ENCODE peak calls at places on chromosome 14, in four cellular contexts. One of them, this sample, is unnamed.

GRCh38 chr14:101843665-101844064 is 82.2 kb downstream of the PPP2R5C start:
- DNase-seq in cardiac fibroblast: no peak
- DNase-seq in CD8-positive, alpha-beta T cell: peak; percentile 63
- DNase-seq in dorsolateral prefrontal cortex: no peak
- DNase-seq in this sample: peak; percentile 82

GRCh38 chr14:102683399-102684275 is 91.2 kb downstream of the RCOR1 start:
- DNase-seq in cardiac fibroblast: no peak
- DNase-seq in CD8-positive, alpha-beta T cell: no peak
- DNase-seq in dorsolateral prefrontal cortex: no peak
- DNase-seq in this sample: no peak

GRCh38 chr14:95701846-95702221 is 12.1 kb downstream of the TCL1A start:
- DNase-seq in cardiac fibroblast: no peak
- DNase-seq in dorsolateral prefrontal cortex: no peak
- DNase-seq in CD8-positive, alpha-beta T cell: no peak
- DNase-seq in this sample: no peak

GRCh38 chr14:101194356-101195308 is 291.1 kb upstream of the RTL1 start:
- DNase-seq in CD8-positive, alpha-beta T cell: peak; percentile 42
- DNase-seq in cardiac fibroblast: no peak
- DNase-seq in dorsolateral prefrontal cortex: no peak
- DNase-seq in this sample: peak; percentile 67

GRCh38 chr14:104512061-104512460 is 67.5 kb upstream of the C14orf180 start:
- DNase-seq in dorsolateral prefrontal cortex: no peak
- DNase-seq in cardiac fibroblast: no peak
- DNase-seq in CD8-positive, alpha-beta T cell: peak; percentile 34
- DNase-seq in this sample: no peak

GRCh38 chr14:44030963-44031362 is 476.1 kb downstream of the FSCB start:
- DNase-seq in cardiac fibroblast: no peak
- DNase-seq in dorsolateral prefrontal cortex: no peak
- DNase-seq in CD8-positive, alpha-beta T cell: no peak
- DNase-seq in this sample: no peak

GRCh38 chr14:90893028-90893427 is 76.8 kb upstream of the TTC7B start:
- DNase-seq in CD8-positive, alpha-beta T cell: no peak
- DNase-seq in cardiac fibroblast: no peak
- DNase-seq in dorsolateral prefrontal cortex: no peak
- DNase-seq in this sample: no peak

GRCh38 chr14:61537567-61538463 is 157.5 kb upstream of the HIF1A start:
- DNase-seq in cardiac fibroblast: peak; percentile 96
- DNase-seq in dorsolateral prefrontal cortex: no peak
- DNase-seq in CD8-positive, alpha-beta T cell: no peak
- DNase-seq in this sample: no peak

GRCh38 chr14:102215522-102216250 is 76.0 kb downstream of the WDR20 start:
- DNase-seq in CD8-positive, alpha-beta T cell: no peak
- DNase-seq in cardiac fibroblast: peak; percentile 23
- DNase-seq in dorsolateral prefrontal cortex: no peak
- DNase-seq in this sample: no peak

GRCh38 chr14:93788557-93789365 is 476 bp upstream of the PRIMA1 start:
- DNase-seq in CD8-positive, alpha-beta T cell: no peak
- DNase-seq in dorsolateral prefrontal cortex: peak; percentile 24
- DNase-seq in cardiac fibroblast: peak; percentile 1
- DNase-seq in this sample: no peak

GRCh38 chr14:104291123-104292000 is 153.0 kb downstream of the KIF26A start:
- DNase-seq in CD8-positive, alpha-beta T cell: no peak
- DNase-seq in dorsolateral prefrontal cortex: no peak
- DNase-seq in cardiac fibroblast: no peak
- DNase-seq in this sample: no peak

GRCh38 chr14:74488788-74489397 is 4.2 kb downstream of the NPC2 start:
- DNase-seq in dorsolateral prefrontal cortex: no peak
- DNase-seq in CD8-positive, alpha-beta T cell: no peak
- DNase-seq in cardiac fibroblast: peak; percentile 77
- DNase-seq in this sample: no peak

GRCh38 chr14:71135911-71136310 is 228.7 kb downstream of the PCNX1 start:
- DNase-seq in cardiac fibroblast: no peak
- DNase-seq in dorsolateral prefrontal cortex: no peak
- DNase-seq in CD8-positive, alpha-beta T cell: no peak
- DNase-seq in this sample: no peak

GRCh38 chr14:75896341-75896740 is 85.5 kb downstream of the TGFB3 start:
- DNase-seq in dorsolateral prefrontal cortex: no peak
- DNase-seq in cardiac fibroblast: no peak
- DNase-seq in CD8-positive, alpha-beta T cell: no peak
- DNase-seq in this sample: no peak

GRCh38 chr14:26729851-26730250 is 132.0 kb upstream of the NOVA1 start:
- DNase-seq in cardiac fibroblast: peak; percentile 21
- DNase-seq in CD8-positive, alpha-beta T cell: no peak
- DNase-seq in dorsolateral prefrontal cortex: no peak
- DNase-seq in this sample: no peak

GRCh38 chr14:61642246-61642982 is 52.9 kb upstream of the HIF1A start:
- DNase-seq in CD8-positive, alpha-beta T cell: no peak
- DNase-seq in dorsolateral prefrontal cortex: no peak
- DNase-seq in cardiac fibroblast: peak; percentile 77
- DNase-seq in this sample: no peak

GRCh38 chr14:53167602-53168328 is 14.6 kb upstream of the DDHD1 start:
- DNase-seq in CD8-positive, alpha-beta T cell: no peak
- DNase-seq in dorsolateral prefrontal cortex: no peak
- DNase-seq in cardiac fibroblast: peak; percentile 48
- DNase-seq in this sample: no peak

GRCh38 chr14:103142903-103143302 is 19.6 kb downstream of the TNFAIP2 start:
- DNase-seq in cardiac fibroblast: no peak
- DNase-seq in CD8-positive, alpha-beta T cell: no peak
- DNase-seq in dorsolateral prefrontal cortex: no peak
- DNase-seq in this sample: no peak

GRCh38 chr14:24848427-24848826 is 201.5 kb downstream of the STXBP6 start:
- DNase-seq in CD8-positive, alpha-beta T cell: no peak
- DNase-seq in dorsolateral prefrontal cortex: peak; percentile 47
- DNase-seq in cardiac fibroblast: peak; percentile 79
- DNase-seq in this sample: no peak

GRCh38 chr14:21106506-21107359 is 5.9 kb downstream of the TMEM253 start:
- DNase-seq in dorsolateral prefrontal cortex: peak; percentile 88
- DNase-seq in cardiac fibroblast: peak; percentile 85
- DNase-seq in CD8-positive, alpha-beta T cell: peak; percentile 85
- DNase-seq in this sample: peak; percentile 91
- H3K4me3 ChIP-seq in dorsolateral prefrontal cortex: peak overlapping the region; percentile 3
- H3K4me3 ChIP-seq in cardiac fibroblast: peak overlapping the region; percentile 13
- H3K4me3 ChIP-seq in CD8-positive, alpha-beta T cell: no peak overlapping the region
- H3K4me3 ChIP-seq in this sample: no peak overlapping the region

GRCh38 chr14:65206078-65206447 is 103.7 kb upstream of the MAX start:
- DNase-seq in cardiac fibroblast: no peak
- DNase-seq in dorsolateral prefrontal cortex: no peak
- DNase-seq in CD8-positive, alpha-beta T cell: no peak
- DNase-seq in this sample: no peak
- H3K4me3 ChIP-seq in cardiac fibroblast: no peak overlapping the region
- H3K4me3 ChIP-seq in dorsolateral prefrontal cortex: no peak overlapping the region
- H3K4me3 ChIP-seq in CD8-positive, alpha-beta T cell: no peak overlapping the region
- H3K4me3 ChIP-seq in this sample: no peak overlapping the region

DNA sequence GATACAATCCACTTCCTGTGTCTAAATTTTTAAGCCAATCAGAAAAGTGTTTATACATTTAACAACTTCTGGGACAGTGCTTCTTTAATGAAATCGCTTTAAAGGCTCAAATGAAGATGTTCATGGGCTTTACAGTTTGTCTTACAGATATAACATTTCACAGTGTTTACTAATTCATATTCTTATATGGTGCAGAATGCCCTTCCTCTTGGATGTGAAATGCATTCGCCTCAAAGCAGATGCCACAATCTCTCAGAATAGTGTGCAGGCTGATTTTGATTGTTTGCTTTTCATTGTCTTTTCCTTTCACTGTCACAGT is 200.1 kb upstream of the FOXN3 start:
- DNase-seq in cardiac fibroblast: no peak
- DNase-seq in dorsolateral prefrontal cortex: no peak
- DNase-seq in CD8-positive, alpha-beta T cell: no peak
- DNase-seq in this sample: no peak
- H3K4me3 ChIP-seq in cardiac fibroblast: peak overlapping the region; percentile 65
- H3K4me3 ChIP-seq in dorsolateral prefrontal cortex: peak overlapping the region; percentile 69
- H3K4me3 ChIP-seq in CD8-positive, alpha-beta T cell: peak overlapping the region; percentile 64
- H3K4me3 ChIP-seq in this sample: peak overlapping the region; percentile 65

GRCh38 chr14:76918176-76918750 is 92.1 kb downstream of the LRRC74A start:
- DNase-seq in CD8-positive, alpha-beta T cell: no peak
- DNase-seq in cardiac fibroblast: peak; percentile 87
- DNase-seq in dorsolateral prefrontal cortex: peak; percentile 60
- DNase-seq in this sample: peak; percentile 88
- H3K4me3 ChIP-seq in CD8-positive, alpha-beta T cell: no peak overlapping the region
- H3K4me3 ChIP-seq in cardiac fibroblast: no peak overlapping the region
- H3K4me3 ChIP-seq in dorsolateral prefrontal cortex: no peak overlapping the region
- H3K4me3 ChIP-seq in this sample: no peak overlapping the region